ENCODE peak calls at places on chromosomes 1 and 21, in four cellular contexts. E, H, Y and X are unnamed samples.

GRCh38 chr21:37874481-37874880 is 41.8 kb downstream of the KCNJ6 start:
- DNase-seq in H (no peak), E (no peak), Y (no peak), X (no peak)

GRCh38 chr1:209880051-209880450 is 52.3 kb downstream of the UTP25 start:
- DNase-seq in Y (no peak), E (no peak), H (no peak), X (no peak)

GRCh38 chr1:90671736-90672135 is 45.4 kb downstream of the BARHL2 start:
- DNase-seq in Y (no peak), H (no peak), E (no peak), X (no peak)

GRCh38 chr1:109104364-109105151 is 9.4 kb upstream of the ELAPOR1 start:
- DNase-seq in H (no peak), Y (no peak), E (no peak), X (no peak)

GRCh38 chr21:42525228-42525604 is 11.6 kb downstream of the SLC37A1 start:
- DNase-seq in H (no peak), E (no peak), Y (no peak), X (no peak)

GRCh38 chr21:43598416-43599120 is 60.7 kb downstream of the HSF2BP start:
- DNase-seq in H (no peak), E (no peak), Y (no peak), X (no peak)

GRCh38 chr1:209710837-209711236 is 6.2 kb downstream of the HSD11B1 start:
- DNase-seq in H (no peak), E (no peak), Y (no peak), X (no peak)

GRCh38 chr1:159000627-159001026 is 9.1 kb upstream of the IFI16 start:
- DNase-seq in Y (no peak), H (no peak), E (no peak), X (no peak)

GRCh38 chr1:115717541-115717940 is 51.0 kb downstream of the CASQ2 start:
- DNase-seq in H (peak), Y (no peak), E (peak), X (peak)

GRCh38 chr1:244341455-244342450 is 110.0 kb downstream of the ADSS2 start:
- DNase-seq in Y (peak), E (no peak), H (peak), X (no peak)

GRCh38 chr21:42199488-42200463 is 19.2 kb upstream of the ABCG1 start:
- DNase-seq in E (no peak), Y (no peak), H (no peak), X (no peak)

GRCh38 chr1:187390157-187390556 is 561.4 kb downstream of the PLA2G4A start:
- DNase-seq in H (no peak), Y (no peak), E (peak), X (no peak)

GRCh38 chr21:34351786-34352241 is 12.0 kb upstream of the KCNE2 start:
- DNase-seq in E (peak), Y (no peak), H (peak), X (peak)

GRCh38 chr1:169110265-169110664 is 3.8 kb downstream of the ATP1B1 start:
- DNase-seq in E (no peak), Y (no peak), H (no peak), X (no peak)

GRCh38 chr1:184145083-184145482 is 93.6 kb downstream of the TSEN15 start:
- DNase-seq in Y (no peak), E (no peak), H (no peak), X (no peak)

GRCh38 chr1:177343445-177343844 is 172.7 kb downstream of the BRINP2 start:
- DNase-seq in H (no peak), E (no peak), Y (no peak), X (no peak)

GRCh38 chr1:211875541-211875940 is 45.0 kb upstream of the LPGAT1 start:
- DNase-seq in H (no peak), Y (no peak), E (no peak), X (no peak)

GRCh38 chr1:39016604-39017171 is 9.5 kb upstream of the NDUFS5 start:
- DNase-seq in Y (no peak), H (no peak), E (no peak), X (no peak)

GRCh38 chr1:97603776-97604175 is 317.1 kb downstream of the DPYD start:
- DNase-seq in Y (no peak), H (no peak), E (no peak), X (no peak)

GRCh38 chr1:53705446-53706096 is 33.4 kb downstream of the GLIS1 start:
- DNase-seq in Y (no peak), E (no peak), H (no peak), X (no peak)

GRCh38 chr1:33082575-33083112 is 1.7 kb downstream of the AZIN2 start:
- DNase-seq in E (no peak), H (no peak), Y (no peak), X (no peak)
- TF ChIP-seq JUND in E (no peak), H (no peak), Y (no peak), X (no peak)

GRCh38 chr1:235050911-235051360 is 77.7 kb downstream of the TOMM20 start:
- DNase-seq in Y (no peak), H (peak), E (peak), X (no peak)

GRCh38 chr1:235051521-235051920 is 77.1 kb downstream of the TOMM20 start:
- DNase-seq in Y (no peak), H (no peak), E (peak), X (no peak)

GRCh38 chr1:235054961-235055360 is 73.7 kb downstream of the TOMM20 start:
- DNase-seq in E (no peak), H (no peak), Y (no peak), X (no peak)

GRCh38 chr1:235054466-235054865 is 74.2 kb downstream of the TOMM20 start:
- DNase-seq in Y (no peak), H (no peak), E (no peak), X (no peak)

GRCh38 chr1:235052067-235053008 is 76.3 kb downstream of the TOMM20 start:
- DNase-seq in H (no peak), Y (no peak), E (no peak), X (no peak)
- TF ChIP-seq JUND in H (no peak), Y (no peak), E (no peak), X (no peak)

GRCh38 chr1:196193891-196194559 is 414.2 kb downstream of the KCNT2 start:
- DNase-seq in Y (no peak), H (no peak), E (no peak), X (no peak)
- TF ChIP-seq JUND in Y (no peak), H (no peak), E (no peak), X (no peak)

GRCh38 chr1:230301820-230302219 is 124.3 kb downstream of the PGBD5 start:
- DNase-seq in H (no peak), E (no peak), Y (no peak), X (no peak)
- TF ChIP-seq JUND in H (no peak), E (no peak), Y (no peak), X (no peak)

GRCh38 chr21:40278345-40278744 is 411.1 kb downstream of the PCP4 start:
- DNase-seq in Y (no peak), H (no peak), E (no peak), X (no peak)

GRCh38 chr21:40272037-40272436 is 404.8 kb downstream of the PCP4 start:
- DNase-seq in H (no peak), E (peak), Y (no peak), X (no peak)

GRCh38 chr21:40270134-40270533 is 402.9 kb downstream of the PCP4 start:
- DNase-seq in Y (no peak), H (no peak), E (no peak), X (no peak)

GRCh38 chr21:40271169-40271568 is 403.9 kb downstream of the PCP4 start:
- DNase-seq in E (no peak), Y (no peak), H (no peak), X (no peak)

DNA sequence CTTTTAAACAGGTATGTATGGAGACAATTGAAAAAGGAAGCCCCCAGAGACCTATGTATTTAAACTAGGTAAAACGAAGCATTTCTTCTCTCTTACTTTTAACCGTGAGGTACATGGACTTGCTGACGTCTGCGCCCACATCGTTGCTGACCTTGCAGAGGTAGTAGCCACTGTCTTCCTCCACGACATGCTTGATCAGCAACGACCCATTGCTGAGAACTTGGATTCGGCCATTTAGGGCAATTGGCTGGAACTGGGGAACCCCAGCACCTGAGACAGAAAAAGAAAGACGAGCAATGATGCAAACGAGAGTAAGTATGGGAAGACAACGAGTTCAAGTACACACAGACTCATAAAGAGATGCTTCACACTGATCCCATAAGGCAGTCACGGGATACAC is 408.8 kb downstream of the PCP4 start:
- DNase-seq in E (no peak), H (no peak), Y (no peak), X (no peak)
- TF ChIP-seq JUND in E (no peak), H (no peak), Y (no peak), X (no peak)

GRCh38 chr1:100279358-100279923 is 13.4 kb downstream of the RTCA start:
- DNase-seq in H (no peak), E (no peak), Y (no peak), X (no peak)

GRCh38 chr1:100279954-100280682 is 14.1 kb downstream of the RTCA start:
- DNase-seq in Y (no peak), E (no peak), H (no peak), X (no peak)

DNA sequence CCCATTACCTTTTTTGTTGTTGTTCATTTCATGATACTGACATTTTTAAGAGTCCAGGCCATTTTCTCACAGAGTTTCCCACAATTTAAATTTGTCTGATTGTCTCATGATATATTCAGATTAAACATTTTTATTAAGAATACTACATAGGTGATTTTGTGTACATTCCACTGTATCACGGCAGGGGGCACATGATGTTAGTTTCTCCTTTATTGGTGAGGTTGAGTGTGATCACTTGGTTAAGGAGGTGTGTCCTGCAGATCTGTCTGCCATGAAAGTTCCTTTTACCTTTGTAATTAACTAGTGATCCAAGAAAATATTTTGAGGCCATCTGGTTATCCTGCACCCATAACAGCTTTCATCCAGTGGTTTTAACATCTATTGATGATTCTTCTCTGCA is 11.8 kb downstream of the RTCA start:
- DNase-seq in E (no peak), H (no peak), Y (no peak), X (peak)
- TF ChIP-seq JUND in E (no peak), H (no peak), Y (no peak), X (no peak)